ENCODE peak calls at places on chromosome 13, in nine cellular contexts. A, Y, T, K, M, X, R, H and S are unnamed samples.

GRCh38 chr13:56864451-56864850 is 276.3 kb upstream of the PRR20A start:
- DNase-seq in X (no peak), H (no peak), T (no peak), A (no peak), M (no peak), Y (no peak), R (no peak), K (no peak), S (no peak)

GRCh38 chr13:21033224-21033855 is 28.0 kb downstream of the LATS2 start:
- DNase-seq in A (no peak), M (no peak), H (no peak), T (no peak), R (no peak), X (no peak), K (no peak), Y (no peak), S (no peak)

GRCh38 chr13:50357586-50358118 is 342.4 kb downstream of the KCNRG start:
- DNase-seq in M (peak; percentile 20), X (no peak), K (no peak), T (no peak), A (no peak), Y (no peak), H (no peak), R (peak; percentile 96), S (peak; percentile 42)

GRCh38 chr13:68009546-68009945 is 779.4 kb upstream of the PCDH9 start:
- DNase-seq in M (no peak), X (no peak), A (no peak), R (no peak), H (no peak), Y (no peak), T (no peak), K (no peak), S (no peak)

GRCh38 chr13:101979825-101980224 is 422.0 kb downstream of the FGF14 start:
- DNase-seq in R (no peak), H (no peak), M (no peak), X (no peak), T (no peak), Y (no peak), K (no peak), A (no peak), S (no peak)

GRCh38 chr13:32538234-32538620 is 368 bp downstream of the N4BP2L2 start:
- DNase-seq in M (no peak), Y (no peak), X (no peak), A (no peak), K (no peak), H (no peak), R (peak; percentile 52), T (peak; percentile 32), S (no peak)

GRCh38 chr13:22196777-22197176 is 525.9 kb downstream of the FGF9 start:
- DNase-seq in M (no peak), R (no peak), Y (no peak), A (no peak), T (no peak), K (no peak), X (no peak), H (no peak), S (no peak)

GRCh38 chr13:92804346-92804745 is 422.3 kb upstream of the GPC6 start:
- DNase-seq in T (no peak), A (no peak), R (peak; percentile 12), H (no peak), K (no peak), M (no peak), Y (no peak), X (no peak), S (no peak)

GRCh38 chr13:100100115-100100879 is 11.4 kb downstream of the PCCA start:
- DNase-seq in Y (no peak), K (no peak), T (no peak), R (peak; percentile 85), M (no peak), A (no peak), H (no peak), X (no peak), S (no peak)

GRCh38 chr13:20401958-20402856 is 123.5 kb downstream of the CRYL1 start:
- DNase-seq in T (no peak), A (no peak), X (no peak), K (peak; percentile 55), H (no peak), M (no peak), Y (no peak), R (peak; percentile 85), S (no peak)

GRCh38 chr13:98200211-98200878 is 23.3 kb upstream of the RNF113B start:
- DNase-seq in T (no peak), A (no peak), R (no peak), Y (no peak), K (no peak), X (no peak), H (no peak), M (no peak), S (peak; percentile 68)

GRCh38 chr13:113489171-113489548 is 1.4 kb downstream of the DCUN1D2 start:
- DNase-seq in R (no peak), T (no peak), H (no peak), K (no peak), Y (no peak), M (no peak), X (no peak), A (no peak), S (no peak)

GRCh38 chr13:23898101-23898500 is 799 bp upstream of the C1QTNF9B start:
- DNase-seq in R (no peak), A (no peak), Y (no peak), X (no peak), M (no peak), T (no peak), H (no peak), K (no peak), S (no peak)

GRCh38 chr13:98873377-98874028 is 104.4 kb downstream of the DOCK9 start:
- DNase-seq in X (no peak), R (no peak), A (no peak), Y (no peak), M (no peak), H (no peak), K (no peak), T (no peak), S (no peak)